ENCODE peak calls at places on chromosomes 11 and 22, in eight cellular contexts. One of them, this sample, is unnamed.

GRCh38 chr22:42985541-42985925 is 29.4 kb downstream of the PACSIN2 start:
- DNase-seq in astrocyte of the cerebellum: no peak
- DNase-seq in right atrium auricular region: no peak
- DNase-seq in coronary artery: no peak
- DNase-seq in fibroblast of mammary gland: no peak
- DNase-seq in astrocyte of the spinal cord: no peak
- DNase-seq in mucosa of descending colon: no peak
- DNase-seq in breast epithelium: no peak
- DNase-seq in this sample: no peak

GRCh38 chr11:34354782-34355181 is 3.0 kb downstream of the ABTB2 start:
- DNase-seq in astrocyte of the cerebellum: no peak
- DNase-seq in right atrium auricular region: no peak
- DNase-seq in coronary artery: no peak
- DNase-seq in fibroblast of mammary gland: peak
- DNase-seq in astrocyte of the spinal cord: no peak
- DNase-seq in mucosa of descending colon: no peak
- DNase-seq in breast epithelium: no peak
- DNase-seq in this sample: no peak

GRCh38 chr11:116703421-116703820 is 69.4 kb downstream of the BUD13 start:
- DNase-seq in astrocyte of the cerebellum: no peak
- DNase-seq in right atrium auricular region: no peak
- DNase-seq in coronary artery: no peak
- DNase-seq in fibroblast of mammary gland: no peak
- DNase-seq in astrocyte of the spinal cord: no peak
- DNase-seq in mucosa of descending colon: no peak
- DNase-seq in breast epithelium: no peak
- DNase-seq in this sample: no peak

GRCh38 chr11:7031346-7031957 is 11.2 kb downstream of the NLRP14 start:
- DNase-seq in astrocyte of the cerebellum: no peak
- DNase-seq in right atrium auricular region: no peak
- DNase-seq in coronary artery: no peak
- DNase-seq in fibroblast of mammary gland: no peak
- DNase-seq in astrocyte of the spinal cord: no peak
- DNase-seq in mucosa of descending colon: no peak
- DNase-seq in breast epithelium: no peak
- DNase-seq in this sample: no peak

GRCh38 chr11:110415081-110415480 is 14.7 kb upstream of the FDX1 start:
- DNase-seq in astrocyte of the cerebellum: no peak
- DNase-seq in right atrium auricular region: no peak
- DNase-seq in coronary artery: no peak
- DNase-seq in fibroblast of mammary gland: no peak
- DNase-seq in astrocyte of the spinal cord: no peak
- DNase-seq in mucosa of descending colon: no peak
- DNase-seq in breast epithelium: no peak
- DNase-seq in this sample: no peak

GRCh38 chr22:29158546-29158945 is 47.1 kb upstream of the EMID1 start:
- DNase-seq in astrocyte of the cerebellum: peak
- DNase-seq in right atrium auricular region: no peak
- DNase-seq in coronary artery: no peak
- DNase-seq in fibroblast of mammary gland: no peak
- DNase-seq in astrocyte of the spinal cord: peak
- DNase-seq in mucosa of descending colon: no peak
- DNase-seq in breast epithelium: no peak
- DNase-seq in this sample: no peak

GRCh38 chr11:2674681-2675131 is 25.1 kb downstream of the KCNQ1OT1 start:
- DNase-seq in astrocyte of the cerebellum: no peak
- DNase-seq in right atrium auricular region: no peak
- DNase-seq in coronary artery: peak
- DNase-seq in fibroblast of mammary gland: no peak
- DNase-seq in astrocyte of the spinal cord: no peak
- DNase-seq in mucosa of descending colon: no peak
- DNase-seq in breast epithelium: peak
- DNase-seq in this sample: peak

GRCh38 chr22:42745118-42745517 is 24.4 kb upstream of the A4GALT start:
- DNase-seq in astrocyte of the cerebellum: no peak
- DNase-seq in right atrium auricular region: no peak
- DNase-seq in coronary artery: no peak
- DNase-seq in fibroblast of mammary gland: peak
- DNase-seq in astrocyte of the spinal cord: peak
- DNase-seq in mucosa of descending colon: no peak
- DNase-seq in breast epithelium: no peak
- DNase-seq in this sample: no peak

GRCh38 chr11:119148855-119149370 is at the start of gene ABCG4:
- DNase-seq in astrocyte of the cerebellum: no peak
- DNase-seq in right atrium auricular region: no peak
- DNase-seq in coronary artery: no peak
- DNase-seq in fibroblast of mammary gland: no peak
- DNase-seq in astrocyte of the spinal cord: no peak
- DNase-seq in mucosa of descending colon: peak
- DNase-seq in breast epithelium: no peak
- DNase-seq in this sample: no peak

GRCh38 chr11:94034207-94034606 is 13.1 kb downstream of the HEPHL1 start:
- DNase-seq in astrocyte of the cerebellum: no peak
- DNase-seq in right atrium auricular region: no peak
- DNase-seq in coronary artery: no peak
- DNase-seq in fibroblast of mammary gland: no peak
- DNase-seq in astrocyte of the spinal cord: no peak
- DNase-seq in mucosa of descending colon: no peak
- DNase-seq in breast epithelium: no peak
- DNase-seq in this sample: no peak

GRCh38 chr11:111983187-111983986 is 41.8 kb upstream of the DLAT start:
- DNase-seq in astrocyte of the cerebellum: no peak
- DNase-seq in right atrium auricular region: no peak
- DNase-seq in coronary artery: no peak
- DNase-seq in fibroblast of mammary gland: no peak
- DNase-seq in astrocyte of the spinal cord: peak
- DNase-seq in mucosa of descending colon: peak
- DNase-seq in breast epithelium: peak
- DNase-seq in this sample: no peak

GRCh38 chr11:120339394-120339890 is 3.2 kb downstream of the ARHGEF12 start:
- DNase-seq in astrocyte of the cerebellum: no peak
- DNase-seq in right atrium auricular region: peak
- DNase-seq in coronary artery: no peak
- DNase-seq in fibroblast of mammary gland: peak
- DNase-seq in astrocyte of the spinal cord: peak
- DNase-seq in mucosa of descending colon: no peak
- DNase-seq in breast epithelium: no peak
- DNase-seq in this sample: no peak

GRCh38 chr11:94767701-94768601 is at the start of gene AMOTL1:
- DNase-seq in astrocyte of the cerebellum: peak
- DNase-seq in right atrium auricular region: peak
- DNase-seq in coronary artery: peak
- DNase-seq in fibroblast of mammary gland: peak
- DNase-seq in astrocyte of the spinal cord: peak
- DNase-seq in mucosa of descending colon: peak
- DNase-seq in breast epithelium: peak
- DNase-seq in this sample: peak

GRCh38 chr11:69730500-69730899 is 26.7 kb upstream of the FGF19 start:
- DNase-seq in astrocyte of the cerebellum: no peak
- DNase-seq in right atrium auricular region: no peak
- DNase-seq in coronary artery: no peak
- DNase-seq in fibroblast of mammary gland: no peak
- DNase-seq in astrocyte of the spinal cord: no peak
- DNase-seq in mucosa of descending colon: no peak
- DNase-seq in breast epithelium: no peak
- DNase-seq in this sample: no peak

GRCh38 chr11:19013181-19013857 is 47.2 kb downstream of the MRGPRX2 start:
- DNase-seq in astrocyte of the cerebellum: no peak
- DNase-seq in right atrium auricular region: no peak
- DNase-seq in coronary artery: no peak
- DNase-seq in fibroblast of mammary gland: no peak
- DNase-seq in astrocyte of the spinal cord: no peak
- DNase-seq in mucosa of descending colon: no peak
- DNase-seq in breast epithelium: no peak
- DNase-seq in this sample: no peak
- TF ChIP-seq CTCF in astrocyte of the cerebellum: no peak
- TF ChIP-seq CTCF in right atrium auricular region: no peak
- TF ChIP-seq CTCF in coronary artery: no peak
- TF ChIP-seq CTCF in fibroblast of mammary gland: peak
- TF ChIP-seq CTCF in astrocyte of the spinal cord: no peak
- TF ChIP-seq CTCF in mucosa of descending colon: no peak
- TF ChIP-seq CTCF in breast epithelium: no peak
- TF ChIP-seq CTCF in this sample: peak

GRCh38 chr11:17439316-17439782 is 37.3 kb downstream of the ABCC8 start:
- DNase-seq in astrocyte of the cerebellum: no peak
- DNase-seq in right atrium auricular region: no peak
- DNase-seq in coronary artery: no peak
- DNase-seq in fibroblast of mammary gland: no peak
- DNase-seq in astrocyte of the spinal cord: no peak
- DNase-seq in mucosa of descending colon: no peak
- DNase-seq in breast epithelium: no peak
- DNase-seq in this sample: no peak
- TF ChIP-seq CTCF in astrocyte of the cerebellum: no peak
- TF ChIP-seq CTCF in right atrium auricular region: no peak
- TF ChIP-seq CTCF in coronary artery: no peak
- TF ChIP-seq CTCF in fibroblast of mammary gland: no peak
- TF ChIP-seq CTCF in astrocyte of the spinal cord: no peak
- TF ChIP-seq CTCF in mucosa of descending colon: no peak
- TF ChIP-seq CTCF in breast epithelium: no peak
- TF ChIP-seq CTCF in this sample: no peak

GRCh38 chr22:17596226-17596625 is 32.3 kb downstream of the ATP6V1E1 start:
- DNase-seq in astrocyte of the cerebellum: no peak
- DNase-seq in right atrium auricular region: no peak
- DNase-seq in coronary artery: no peak
- DNase-seq in fibroblast of mammary gland: no peak
- DNase-seq in astrocyte of the spinal cord: no peak
- DNase-seq in mucosa of descending colon: no peak
- DNase-seq in breast epithelium: no peak
- DNase-seq in this sample: no peak

GRCh38 chr22:17590586-17590985 is 27.3 kb downstream of the SLC25A18 start:
- DNase-seq in astrocyte of the cerebellum: no peak
- DNase-seq in right atrium auricular region: no peak
- DNase-seq in coronary artery: no peak
- DNase-seq in fibroblast of mammary gland: no peak
- DNase-seq in astrocyte of the spinal cord: no peak
- DNase-seq in mucosa of descending colon: peak
- DNase-seq in breast epithelium: peak
- DNase-seq in this sample: no peak

GRCh38 chr22:17588606-17589005 is 25.3 kb downstream of the SLC25A18 start:
- DNase-seq in astrocyte of the cerebellum: no peak
- DNase-seq in right atrium auricular region: no peak
- DNase-seq in coronary artery: no peak
- DNase-seq in fibroblast of mammary gland: no peak
- DNase-seq in astrocyte of the spinal cord: no peak
- DNase-seq in mucosa of descending colon: no peak
- DNase-seq in breast epithelium: peak
- DNase-seq in this sample: no peak

GRCh38 chr22:17589810-17590375 is 26.6 kb downstream of the SLC25A18 start:
- DNase-seq in astrocyte of the cerebellum: no peak
- DNase-seq in right atrium auricular region: no peak
- DNase-seq in coronary artery: no peak
- DNase-seq in fibroblast of mammary gland: no peak
- DNase-seq in astrocyte of the spinal cord: no peak
- DNase-seq in mucosa of descending colon: no peak
- DNase-seq in breast epithelium: peak
- DNase-seq in this sample: no peak

DNA sequence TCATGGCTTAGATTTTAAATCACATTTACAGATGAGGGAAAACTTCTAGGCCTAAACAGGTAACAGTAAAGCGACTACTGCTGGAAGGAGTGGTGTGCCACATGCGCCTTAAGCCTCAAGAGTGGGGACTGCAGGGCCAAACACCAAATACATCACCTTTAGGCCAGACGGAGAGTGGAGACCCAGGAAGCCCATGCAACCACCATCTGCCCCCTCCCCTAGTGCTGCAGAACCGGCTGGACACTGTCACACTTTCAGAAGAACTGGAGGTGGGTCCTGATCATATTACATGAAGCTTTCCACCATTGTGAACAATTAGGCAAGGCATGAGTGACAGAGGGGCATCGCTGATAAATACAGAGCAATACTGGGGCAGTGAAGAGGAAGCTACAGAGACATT is 28.9 kb downstream of the SLC25A18 start:
- DNase-seq in astrocyte of the cerebellum: no peak
- DNase-seq in right atrium auricular region: no peak
- DNase-seq in coronary artery: no peak
- DNase-seq in fibroblast of mammary gland: no peak
- DNase-seq in astrocyte of the spinal cord: no peak
- DNase-seq in mucosa of descending colon: no peak
- DNase-seq in breast epithelium: no peak
- DNase-seq in this sample: no peak
- TF ChIP-seq CTCF in astrocyte of the cerebellum: no peak
- TF ChIP-seq CTCF in right atrium auricular region: no peak
- TF ChIP-seq CTCF in coronary artery: no peak
- TF ChIP-seq CTCF in fibroblast of mammary gland: no peak
- TF ChIP-seq CTCF in astrocyte of the spinal cord: no peak
- TF ChIP-seq CTCF in mucosa of descending colon: no peak
- TF ChIP-seq CTCF in breast epithelium: no peak
- TF ChIP-seq CTCF in this sample: no peak

DNA sequence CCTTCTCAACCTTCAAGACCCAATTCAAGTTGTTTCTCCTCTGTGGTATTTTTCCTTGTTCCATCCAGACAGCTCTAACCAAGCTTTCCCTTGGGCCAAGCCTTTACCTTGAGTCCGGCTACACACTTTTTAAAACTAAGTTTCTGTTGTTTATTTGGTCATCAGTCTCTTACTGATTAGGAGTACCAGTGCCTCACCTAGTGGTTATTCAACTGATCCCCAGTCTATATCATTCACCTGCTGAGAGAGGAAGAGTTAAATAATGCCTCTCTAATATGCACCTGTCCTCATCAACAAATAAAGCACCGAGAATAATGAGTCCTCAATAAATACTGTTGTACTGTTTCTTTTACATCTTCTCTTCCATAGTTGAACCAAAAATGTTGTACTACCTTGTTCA is 160.8 kb downstream of the MSANTD4 start:
- DNase-seq in astrocyte of the cerebellum: no peak
- DNase-seq in right atrium auricular region: no peak
- DNase-seq in coronary artery: no peak
- DNase-seq in fibroblast of mammary gland: no peak
- DNase-seq in astrocyte of the spinal cord: no peak
- DNase-seq in mucosa of descending colon: no peak
- DNase-seq in breast epithelium: no peak
- DNase-seq in this sample: no peak
- TF ChIP-seq CTCF in astrocyte of the cerebellum: peak
- TF ChIP-seq CTCF in right atrium auricular region: no peak
- TF ChIP-seq CTCF in coronary artery: no peak
- TF ChIP-seq CTCF in fibroblast of mammary gland: peak
- TF ChIP-seq CTCF in astrocyte of the spinal cord: peak
- TF ChIP-seq CTCF in mucosa of descending colon: no peak
- TF ChIP-seq CTCF in breast epithelium: no peak
- TF ChIP-seq CTCF in this sample: no peak

This sample was measured in type B pancreatic cell.